ENCODE peak calls at places on chromosomes 4 and X, in six cellular contexts. One of them, this sample, is unnamed.

GRCh38 chr4:52106142-52106541 is 55.0 kb downstream of the SPATA18 start:
- DNase-seq in Right ventricle myocardium superior: no peak
- DNase-seq in mesendoderm: no peak
- DNase-seq in neural progenitor cell: no peak
- DNase-seq in choroid plexus epithelial cell: no peak
- DNase-seq in esophagus muscularis mucosa: no peak
- DNase-seq in this sample: no peak

GRCh38 chrX:323721-324628 is 5.4 kb upstream of the GTPBP6 start:
- DNase-seq in neural progenitor cell: peak
- DNase-seq in Right ventricle myocardium superior: peak
- DNase-seq in mesendoderm: peak
- DNase-seq in choroid plexus epithelial cell: peak
- DNase-seq in esophagus muscularis mucosa: no peak
- DNase-seq in this sample: peak

GRCh38 chrX:105648732-105649131 is 173.6 kb upstream of the NRK start:
- DNase-seq in Right ventricle myocardium superior: no peak
- DNase-seq in choroid plexus epithelial cell: no peak
- DNase-seq in mesendoderm: peak
- DNase-seq in neural progenitor cell: no peak
- DNase-seq in esophagus muscularis mucosa: no peak
- DNase-seq in this sample: no peak

GRCh38 chr4:93182722-93183121 is 645.8 kb upstream of the ATOH1 start:
- DNase-seq in Right ventricle myocardium superior: no peak
- DNase-seq in neural progenitor cell: no peak
- DNase-seq in mesendoderm: no peak
- DNase-seq in choroid plexus epithelial cell: no peak
- DNase-seq in esophagus muscularis mucosa: no peak
- DNase-seq in this sample: no peak

GRCh38 chr4:89316931-89317366 is 9.3 kb upstream of the GPRIN3 start:
- DNase-seq in mesendoderm: peak
- DNase-seq in choroid plexus epithelial cell: peak
- DNase-seq in Right ventricle myocardium superior: no peak
- DNase-seq in esophagus muscularis mucosa: no peak
- DNase-seq in neural progenitor cell: no peak
- DNase-seq in this sample: peak

GRCh38 chr4:2059034-2059725 is at the start of gene NAT8L:
- DNase-seq in Right ventricle myocardium superior: peak
- DNase-seq in mesendoderm: peak
- DNase-seq in choroid plexus epithelial cell: no peak
- DNase-seq in neural progenitor cell: peak
- DNase-seq in esophagus muscularis mucosa: no peak
- DNase-seq in this sample: no peak

GRCh38 chr4:176638992-176639391 is 153.7 kb downstream of the VEGFC start:
- DNase-seq in Right ventricle myocardium superior: no peak
- DNase-seq in esophagus muscularis mucosa: no peak
- DNase-seq in neural progenitor cell: no peak
- DNase-seq in mesendoderm: no peak
- DNase-seq in choroid plexus epithelial cell: peak
- DNase-seq in this sample: no peak

GRCh38 chr4:106351016-106351415 is 17.6 kb downstream of the GIMD1 start:
- DNase-seq in mesendoderm: no peak
- DNase-seq in esophagus muscularis mucosa: no peak
- DNase-seq in neural progenitor cell: no peak
- DNase-seq in Right ventricle myocardium superior: no peak
- DNase-seq in choroid plexus epithelial cell: no peak
- DNase-seq in this sample: no peak

GRCh38 chr4:122960298-122960985 is 38.0 kb upstream of the NUDT6 start:
- DNase-seq in esophagus muscularis mucosa: no peak
- DNase-seq in mesendoderm: no peak
- DNase-seq in neural progenitor cell: no peak
- DNase-seq in choroid plexus epithelial cell: peak
- DNase-seq in Right ventricle myocardium superior: no peak
- DNase-seq in this sample: no peak

This sample was measured in mucosa of descending colon.